ENCODE peak calls at places on chromosomes 13 and 19, in five cellular contexts. One of them, this sample, is unnamed.
A peak's percentile ranks its signal among the peaks of the same experiment; 100 is the strongest.

GRCh38 chr19:1840541-1841115 is 7.7 kb downstream of the REXO1 start:
- DNase-seq in K562: peak; percentile 59
- DNase-seq in suprapubic skin: no peak
- DNase-seq in spleen: peak; percentile 86
- DNase-seq in GM12878: no peak
- DNase-seq in this sample: peak; percentile 15

GRCh38 chr13:79781829-79782540 is 301.0 kb downstream of the NDFIP2 start:
- DNase-seq in K562: no peak
- DNase-seq in suprapubic skin: no peak
- DNase-seq in spleen: no peak
- DNase-seq in GM12878: no peak
- DNase-seq in this sample: no peak

GRCh38 chr13:111168116-111168515 is 53.0 kb downstream of the ARHGEF7 start:
- DNase-seq in K562: no peak
- DNase-seq in suprapubic skin: no peak
- DNase-seq in spleen: no peak
- DNase-seq in GM12878: no peak
- DNase-seq in this sample: no peak

GRCh38 chr19:11418518-11419506 is at the start of gene RGL3:
- DNase-seq in K562: peak; percentile 72
- DNase-seq in suprapubic skin: no peak
- DNase-seq in spleen: peak; percentile 82
- DNase-seq in GM12878: no peak
- DNase-seq in this sample: peak; percentile 88

GRCh38 chr13:51004918-51005460 is 95.4 kb downstream of the RNASEH2B start:
- DNase-seq in K562: no peak
- DNase-seq in suprapubic skin: no peak
- DNase-seq in spleen: no peak
- DNase-seq in GM12878: no peak
- DNase-seq in this sample: no peak

GRCh38 chr13:48507024-48507423 is 25.9 kb downstream of the RCBTB2 start:
- DNase-seq in K562: no peak
- DNase-seq in suprapubic skin: no peak
- DNase-seq in spleen: no peak
- DNase-seq in GM12878: no peak
- DNase-seq in this sample: no peak

GRCh38 chr13:66665991-66666390 is 564.1 kb downstream of the PCDH9 start:
- DNase-seq in K562: no peak
- DNase-seq in suprapubic skin: no peak
- DNase-seq in spleen: no peak
- DNase-seq in GM12878: no peak
- DNase-seq in this sample: peak; percentile 78

GRCh38 chr19:36257512-36257876 is 42.6 kb downstream of the ZNF146 start:
- DNase-seq in K562: no peak
- DNase-seq in suprapubic skin: no peak
- DNase-seq in spleen: no peak
- DNase-seq in GM12878: no peak
- DNase-seq in this sample: peak; percentile 62

GRCh38 chr19:55341191-55342043 is 1.7 kb downstream of the KMT5C start:
- DNase-seq in K562: peak; percentile 94
- DNase-seq in suprapubic skin: peak; percentile 81
- DNase-seq in spleen: no peak
- DNase-seq in GM12878: no peak
- DNase-seq in this sample: peak; percentile 76

GRCh38 chr13:112057736-112058518 is 9.0 kb upstream of the SOX1 start:
- DNase-seq in K562: peak; percentile 49
- DNase-seq in suprapubic skin: no peak
- DNase-seq in spleen: peak; percentile 71
- DNase-seq in GM12878: no peak
- DNase-seq in this sample: no peak

GRCh38 chr13:26344980-26345379 is 91.1 kb downstream of the CDK8 start:
- DNase-seq in K562: no peak
- DNase-seq in suprapubic skin: no peak
- DNase-seq in spleen: no peak
- DNase-seq in GM12878: no peak
- DNase-seq in this sample: no peak

GRCh38 chr13:19781526-19781925 is 1.2 kb downstream of the PSPC1 start:
- DNase-seq in K562: no peak
- DNase-seq in suprapubic skin: no peak
- DNase-seq in spleen: no peak
- DNase-seq in GM12878: no peak
- DNase-seq in this sample: no peak

DNA sequence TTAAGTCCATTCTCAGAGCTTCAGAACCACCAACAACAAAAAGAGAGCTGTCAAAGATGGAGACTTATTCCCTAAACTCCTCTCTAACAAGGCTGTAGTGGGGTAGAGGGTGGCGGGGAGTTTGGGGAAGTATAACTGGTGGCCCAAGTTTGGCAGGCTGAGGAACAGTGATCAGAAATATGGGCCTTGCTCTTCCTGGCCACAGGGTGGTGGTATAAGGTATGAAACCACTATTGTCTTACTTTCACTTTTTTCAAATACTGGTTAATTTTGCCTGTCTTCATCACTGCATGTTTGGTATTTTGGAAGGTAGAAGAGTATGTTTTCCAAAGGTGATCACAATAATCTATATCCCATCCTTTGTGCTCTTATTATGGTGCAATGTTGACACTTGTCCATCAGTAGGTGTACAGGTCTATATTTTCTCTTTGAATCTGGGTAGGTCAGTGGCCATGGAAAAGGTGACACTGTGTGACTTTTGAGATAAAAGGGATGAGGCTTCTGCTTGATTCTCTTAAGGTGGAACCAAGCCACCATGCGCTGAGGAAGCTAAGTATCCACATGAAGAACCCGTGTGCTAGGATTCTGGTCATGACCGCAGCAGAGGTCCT is 23.2 kb upstream of the GPC5 start:
- DNase-seq in K562: peak; percentile 79
- DNase-seq in suprapubic skin: no peak
- DNase-seq in spleen: no peak
- DNase-seq in GM12878: no peak
- DNase-seq in this sample: no peak
- TF ChIP-seq CTCF in K562: no peak
- TF ChIP-seq CTCF in suprapubic skin: no peak
- TF ChIP-seq CTCF in spleen: no peak
- TF ChIP-seq CTCF in GM12878: peak; percentile 61
- TF ChIP-seq CTCF in this sample: peak; percentile 44

GRCh38 chr19:50794778-50795664 is 4.8 kb downstream of the ACP4 start:
- DNase-seq in K562: peak; percentile 59
- DNase-seq in suprapubic skin: no peak
- DNase-seq in spleen: no peak
- DNase-seq in GM12878: no peak
- DNase-seq in this sample: peak; percentile 25
- TF ChIP-seq POLR2A in K562: peak; percentile 82
- TF ChIP-seq POLR2A in suprapubic skin: no peak
- TF ChIP-seq POLR2A in spleen: no peak
- TF ChIP-seq POLR2A in GM12878: peak; percentile 82
- TF ChIP-seq POLR2A in this sample: no peak

GRCh38 chr19:3721131-3721899 is 13.1 kb downstream of the TJP3 start:
- DNase-seq in K562: peak; percentile 98
- DNase-seq in suprapubic skin: peak; percentile 89
- DNase-seq in spleen: peak; percentile 94
- DNase-seq in GM12878: no peak
- DNase-seq in this sample: peak; percentile 97
- H3K4me3 ChIP-seq in K562: peak overlapping the region; percentile 10
- H3K4me3 ChIP-seq in suprapubic skin: peak overlapping the region; percentile 37
- H3K4me3 ChIP-seq in spleen: peak overlapping the region; percentile 8
- H3K4me3 ChIP-seq in GM12878: no peak overlapping the region
- H3K4me3 ChIP-seq in this sample: peak overlapping the region; percentile 26

GRCh38 chr19:10000171-10000826 is 10.0 kb downstream of the COL5A3 start:
- DNase-seq in K562: peak; percentile 87
- DNase-seq in suprapubic skin: peak; percentile 76
- DNase-seq in spleen: no peak
- DNase-seq in GM12878: no peak
- DNase-seq in this sample: peak; percentile 72
- TF ChIP-seq CTCF in K562: peak; percentile 84
- TF ChIP-seq CTCF in suprapubic skin: peak; percentile 39
- TF ChIP-seq CTCF in spleen: peak; percentile 39
- TF ChIP-seq CTCF in GM12878: peak; percentile 87
- TF ChIP-seq CTCF in this sample: peak; percentile 75